ENCODE peak calls at places on chromosome 16, in five cellular contexts. S, W, D, Y and K are unnamed samples.

GRCh38 chr16:29877266-29877961 is 14.4 kb upstream of the CDIPT start:
- DNase-seq in S (no peak), W (no peak), D (peak), Y (peak), K (no peak)

GRCh38 chr16:70738083-70738977 is 52.5 kb upstream of the MTSS2 start:
- DNase-seq in S (no peak), W (peak), D (peak), Y (peak), K (peak)

GRCh38 chr16:87371261-87371866 is 12.2 kb downstream of the FBXO31 start:
- DNase-seq in S (no peak), W (no peak), D (no peak), Y (no peak), K (peak)

GRCh38 chr16:57962756-57963155 is 8.2 kb downstream of the CNGB1 start:
- DNase-seq in S (no peak), W (no peak), D (no peak), Y (no peak), K (peak)

GRCh38 chr16:30418350-30419181 is 11.2 kb downstream of the ZNF771 start:
- DNase-seq in S (no peak), W (no peak), D (no peak), Y (no peak), K (no peak)

GRCh38 chr16:23979426-23979825 is 143.6 kb downstream of the PRKCB start:
- DNase-seq in S (no peak), W (no peak), D (no peak), Y (no peak), K (no peak)

GRCh38 chr16:1177053-1177452 is 24.1 kb downstream of the CACNA1H start:
- DNase-seq in S (no peak), W (no peak), D (no peak), Y (no peak), K (no peak)

GRCh38 chr16:720507-720989 is 398 bp upstream of the ANTKMT start:
- DNase-seq in S (no peak), W (peak), D (peak), Y (no peak), K (no peak)

GRCh38 chr16:69567031-69567680 is 1.4 kb downstream of the NFAT5 start:
- DNase-seq in S (no peak), W (no peak), D (peak), Y (peak), K (no peak)

GRCh38 chr16:1258906-1259759 is 3.3 kb downstream of the TPSD1 start:
- DNase-seq in S (no peak), W (no peak), D (no peak), Y (no peak), K (no peak)

GRCh38 chr16:52069866-52070265 is 477.1 kb downstream of the TOX3 start:
- DNase-seq in S (no peak), W (no peak), D (no peak), Y (no peak), K (no peak)

GRCh38 chr16:68236804-68237242 is 896 bp upstream of the ESRP2 start:
- DNase-seq in S (no peak), W (no peak), D (no peak), Y (no peak), K (no peak)

GRCh38 chr16:89375686-89376085 is 114.7 kb downstream of the ANKRD11 start:
- DNase-seq in S (no peak), W (no peak), D (no peak), Y (no peak), K (no peak)

GRCh38 chr16:1071009-1071408 is 1.5 kb upstream of the SSTR5 start:
- DNase-seq in S (no peak), W (no peak), D (no peak), Y (no peak), K (no peak)

GRCh38 chr16:86027366-86028126 is 128.6 kb downstream of the IRF8 start:
- DNase-seq in S (no peak), W (no peak), D (no peak), Y (no peak), K (peak)

GRCh38 chr16:48099455-48099854 is 56.3 kb downstream of the ABCC12 start:
- DNase-seq in S (no peak), W (no peak), D (no peak), Y (no peak), K (no peak)

GRCh38 chr16:82083710-82084353 is 48.8 kb downstream of the HSD17B2 start:
- DNase-seq in S (no peak), W (no peak), D (no peak), Y (no peak), K (no peak)

GRCh38 chr16:57106767-57107166 is 14.4 kb downstream of the CPNE2 start:
- DNase-seq in S (no peak), W (peak), D (peak), Y (no peak), K (no peak)

GRCh38 chr16:86283944-86284343 is 226.4 kb upstream of the FOXF1 start:
- DNase-seq in S (no peak), W (no peak), D (no peak), Y (no peak), K (no peak)

GRCh38 chr16:12612598-12613101 is 191.0 kb downstream of the CPPED1 start:
- DNase-seq in S (no peak), W (no peak), D (no peak), Y (no peak), K (no peak)

GRCh38 chr16:78851266-78851665 is 749.3 kb downstream of the MAF start:
- DNase-seq in S (no peak), W (no peak), D (no peak), Y (no peak), K (no peak)

DNA sequence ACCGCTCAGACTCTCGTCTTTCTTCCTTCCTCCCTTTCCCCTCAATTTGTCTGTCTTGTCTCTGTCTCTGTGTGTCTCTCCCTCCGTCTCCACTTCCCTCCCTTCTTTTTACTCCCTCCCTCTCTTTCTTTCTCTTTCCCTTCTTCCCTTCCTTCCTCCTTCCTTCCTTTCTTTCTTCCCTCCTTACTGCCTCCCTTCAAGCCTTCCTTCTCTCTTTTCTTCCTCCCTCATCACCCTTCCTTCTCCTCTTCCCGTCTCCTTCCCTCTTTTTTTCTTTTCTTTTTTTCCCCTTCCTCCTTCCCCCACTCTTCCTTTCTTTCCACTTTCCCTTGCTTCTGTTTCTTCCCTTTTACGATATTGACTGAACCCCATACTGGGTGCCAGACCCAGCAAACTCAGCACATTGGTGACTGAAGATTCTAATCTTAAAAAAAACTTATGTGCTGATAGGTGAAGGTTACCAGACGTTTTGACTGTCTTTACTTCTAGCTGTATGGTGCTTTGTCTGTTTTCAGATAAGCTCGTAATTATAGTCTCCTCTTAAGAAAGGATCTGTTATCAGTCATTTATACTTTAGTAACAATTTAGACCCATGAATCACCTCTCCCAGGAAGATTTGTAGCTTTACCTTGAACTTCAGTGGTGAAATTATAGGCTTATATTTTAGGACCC is 481 bp upstream of the BRD7 start:
- DNase-seq in S (no peak), W (no peak), D (no peak), Y (no peak), K (no peak)
- H3K27ac ChIP-seq in S (no peak), W (peak), D (peak), Y (no peak), K (no peak)

GRCh38 chr16:72989203-72989991 is 58.5 kb downstream of the ZFHX3 start:
- DNase-seq in S (no peak), W (no peak), D (peak), Y (no peak), K (no peak)
- H3K4me3 ChIP-seq in S (peak), W (peak), D (no peak), Y (no peak), K (no peak)

DNA sequence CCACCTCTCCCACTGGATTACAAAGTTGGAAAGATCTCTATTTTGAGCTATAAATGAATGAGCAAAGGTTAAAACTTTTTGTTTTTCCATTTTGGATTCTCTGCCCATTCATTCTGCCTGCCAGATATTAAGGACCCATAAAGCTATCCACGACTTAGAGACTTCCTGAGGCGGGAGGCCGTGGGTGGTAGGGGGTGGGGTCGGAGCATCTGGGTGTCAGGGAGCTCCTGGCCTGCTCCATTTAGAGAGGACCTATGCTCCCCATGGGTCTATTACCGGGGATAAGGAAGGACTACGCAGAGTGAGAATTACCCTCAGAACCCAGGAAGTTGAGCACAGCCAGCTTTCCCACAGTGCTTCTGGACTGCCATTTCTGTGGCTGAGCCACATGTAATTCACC is 45.8 kb downstream of the MARF1 start:
- DNase-seq in S (no peak), W (no peak), D (no peak), Y (no peak), K (no peak)
- H3K27ac ChIP-seq in S (no peak), W (peak), D (no peak), Y (no peak), K (no peak)

GRCh38 chr16:84789431-84789830 is 30.4 kb upstream of the CRISPLD2 start:
- DNase-seq in S (no peak), W (no peak), D (no peak), Y (no peak), K (no peak)
- H3K4me3 ChIP-seq in S (no peak), W (no peak), D (no peak), Y (no peak), K (no peak)

GRCh38 chr16:66714659-66715307 is 18.2 kb upstream of the CMTM4 start:
- DNase-seq in S (no peak), W (no peak), D (no peak), Y (no peak), K (no peak)
- H3K27ac ChIP-seq in S (no peak), W (no peak), D (no peak), Y (no peak), K (no peak)